ENCODE peak calls at places on chromosomes 11 and 22, in seven cellular contexts. U is HCT116, I is K562, Y is SK-N-SH, C is HepG2, M is H1, W is GM12878. Z is an unnamed sample.
A peak's percentile ranks its signal among the peaks of the same experiment; 100 is the strongest.

GRCh38 chr22:23533328-23533762 is 46.7 kb downstream of the IGLL1 start:
- DNase-seq in U (no peak), I (peak; percentile 76), Y (peak; percentile 84), C (peak; percentile 59), M (peak; percentile 53), W (no peak), Z (peak; percentile 68)

GRCh38 chr11:119055901-119056300 is 1.1 kb downstream of the HYOU1 start:
- DNase-seq in U (peak; percentile 42), I (no peak), Y (peak; percentile 64), C (peak; percentile 48), M (no peak), W (no peak), Z (no peak)

GRCh38 chr11:125433454-125434121 is 62.5 kb downstream of the FEZ1 start:
- DNase-seq in U (peak; percentile 62), I (peak; percentile 84), Y (peak; percentile 69), C (peak; percentile 15), M (no peak), W (no peak), Z (peak; percentile 70)

GRCh38 chr11:60615497-60615896 is 83.9 kb upstream of the MS4A8 start:
- DNase-seq in U (no peak), I (no peak), Y (no peak), C (no peak), M (no peak), W (no peak), Z (no peak)

GRCh38 chr11:122646549-122647340 is 8.8 kb upstream of the UBASH3B start:
- DNase-seq in U (no peak), I (no peak), Y (no peak), C (no peak), M (no peak), W (no peak), Z (no peak)

GRCh38 chr22:38727530-38728451 is 22.0 kb downstream of the GTPBP1 start:
- DNase-seq in U (no peak), I (no peak), Y (no peak), C (no peak), M (no peak), W (no peak), Z (no peak)

GRCh38 chr11:72223615-72224586 is 666 bp upstream of the INPPL1 start:
- DNase-seq in U (peak; percentile 8), I (peak; percentile 83), Y (peak; percentile 84), C (no peak), M (no peak), W (no peak), Z (no peak)

GRCh38 chr11:34653851-34654490 is 33.1 kb downstream of the EHF start:
- DNase-seq in U (peak; percentile 93), I (peak; percentile 66), Y (no peak), C (peak; percentile 92), M (no peak), W (no peak), Z (no peak)

GRCh38 chr11:75214411-75214821 is 26.2 kb upstream of the TPBGL start:
- DNase-seq in U (peak; percentile 48), I (peak; percentile 92), Y (peak; percentile 81), C (peak; percentile 82), M (peak; percentile 70), W (peak; percentile 7), Z (peak; percentile 91)

GRCh38 chr22:27542602-27543001 is 259.0 kb downstream of the MN1 start:
- DNase-seq in U (no peak), I (no peak), Y (no peak), C (no peak), M (no peak), W (no peak), Z (no peak)

GRCh38 chr11:76807206-76807875 is 24.2 kb downstream of the TSKU start:
- DNase-seq in U (no peak), I (peak; percentile 92), Y (peak; percentile 83), C (peak; percentile 68), M (no peak), W (no peak), Z (peak; percentile 77)

GRCh38 chr11:113262594-113262993 is 51.8 kb upstream of the TTC12 start:
- DNase-seq in U (no peak), I (no peak), Y (no peak), C (no peak), M (no peak), W (no peak), Z (no peak)

GRCh38 chr22:19523240-19524169 is 705 bp downstream of the CLDN5 start:
- DNase-seq in U (no peak), I (no peak), Y (peak; percentile 65), C (no peak), M (no peak), W (no peak), Z (no peak)

GRCh38 chr11:133382217-133382746 is 150.0 kb downstream of the OPCML start:
- DNase-seq in U (no peak), I (no peak), Y (no peak), C (no peak), M (no peak), W (no peak), Z (no peak)

GRCh38 chr11:95908826-95909225 is 15.1 kb downstream of the MTMR2 start:
- DNase-seq in U (no peak), I (no peak), Y (no peak), C (no peak), M (no peak), W (no peak), Z (no peak)

GRCh38 chr22:17260950-17261349 is 41.7 kb upstream of the ADA2 start:
- DNase-seq in U (no peak), I (no peak), Y (no peak), C (no peak), M (no peak), W (no peak), Z (no peak)

GRCh38 chr22:35394011-35394312 is 6.0 kb upstream of the MCM5 start:
- DNase-seq in U (no peak), I (no peak), Y (no peak), C (no peak), M (no peak), W (no peak), Z (no peak)
- H3K9ac ChIP-seq in U (no peak overlapping the region), I (no peak overlapping the region), Y (no peak overlapping the region), C (no peak overlapping the region), M (no peak overlapping the region), W (no peak overlapping the region), Z (no peak overlapping the region)

DNA sequence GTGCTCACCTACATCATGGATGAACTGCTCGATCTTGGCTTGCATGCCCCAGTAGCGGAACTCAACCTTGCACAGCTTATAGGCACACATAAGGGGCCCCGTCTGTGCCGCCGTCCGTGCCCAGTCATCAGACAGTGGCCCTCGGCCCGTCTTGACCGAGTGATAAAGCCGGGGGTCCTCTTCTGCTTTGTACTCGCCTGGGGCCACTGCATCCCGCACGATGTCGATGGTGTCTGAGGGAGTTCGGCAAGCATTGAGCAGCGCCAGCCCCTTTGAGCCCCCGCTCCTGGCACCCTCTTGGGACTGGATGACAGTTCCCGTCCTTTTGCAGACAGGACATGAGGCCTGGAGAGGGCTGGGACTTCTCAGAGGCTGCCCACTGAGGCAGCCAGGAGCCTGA is 3.3 kb downstream of the PITPNM1 start:
- DNase-seq in U (no peak), I (no peak), Y (no peak), C (no peak), M (no peak), W (no peak), Z (no peak)
- H3K4me1 ChIP-seq in U (peaks cover 25% of the 10 kb centered on the region), I (peaks cover 17% of the 10 kb centered on the region), Y (peaks cover 23% of the 10 kb centered on the region), C (peaks cover 22% of the 10 kb centered on the region), M (no peaks in the 10 kb centered on the region), W (peaks cover 19% of the 10 kb centered on the region), Z (peaks cover 37% of the 10 kb centered on the region)

GRCh38 chr22:25765801-25766200 is 23.8 kb downstream of the MYO18B start:
- DNase-seq in U (no peak), I (no peak), Y (no peak), C (no peak), M (no peak), W (no peak), Z (no peak)

GRCh38 chr22:25766418-25766817 is 24.4 kb downstream of the MYO18B start:
- DNase-seq in U (no peak), I (no peak), Y (no peak), C (no peak), M (no peak), W (no peak), Z (no peak)

GRCh38 chr22:25763239-25763777 is 21.3 kb downstream of the MYO18B start:
- DNase-seq in U (no peak), I (no peak), Y (no peak), C (no peak), M (no peak), W (no peak), Z (no peak)

GRCh38 chr22:25764270-25765015 is 22.5 kb downstream of the MYO18B start:
- DNase-seq in U (no peak), I (no peak), Y (peak; percentile 42), C (no peak), M (no peak), W (no peak), Z (no peak)

GRCh38 chr22:25765016-25765367 is 23.0 kb downstream of the MYO18B start:
- DNase-seq in U (no peak), I (no peak), Y (no peak), C (no peak), M (no peak), W (no peak), Z (no peak)
- TF ChIP-seq YY1 in U (no peak), I (no peak), Y (no peak), C (no peak), M (no peak), W (no peak), Z (no peak)

DNA sequence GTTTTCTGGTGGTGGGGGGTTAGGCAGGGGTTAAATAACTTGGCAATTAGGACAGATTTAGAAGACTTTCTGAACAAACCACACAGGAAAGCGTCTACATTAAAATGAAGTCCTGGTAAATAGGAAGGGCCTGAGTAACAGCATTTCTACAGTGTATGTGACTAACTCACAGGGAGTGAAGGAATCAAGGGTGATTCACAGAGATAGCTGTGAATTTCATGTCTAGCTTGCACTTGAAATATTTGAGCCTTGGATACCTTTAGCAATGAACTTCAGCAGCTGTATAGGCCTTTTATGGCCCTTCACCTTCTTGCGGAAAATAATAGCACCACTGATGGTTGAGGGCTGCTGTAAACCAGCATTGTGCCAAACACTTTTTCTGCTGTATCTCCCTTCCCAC is 26.1 kb upstream of the LDHA start:
- DNase-seq in U (no peak), I (no peak), Y (no peak), C (no peak), M (no peak), W (no peak), Z (no peak)
- H3K9ac ChIP-seq in U (no peak overlapping the region), I (no peak overlapping the region), Y (peak overlapping the region; percentile 6), C (no peak overlapping the region), M (no peak overlapping the region), W (no peak overlapping the region), Z (no peak overlapping the region)

GRCh38 chr11:20023082-20023426 is 137.2 kb downstream of the DBX1 start:
- DNase-seq in U (no peak), I (no peak), Y (no peak), C (no peak), M (no peak), W (no peak), Z (no peak)

GRCh38 chr11:20027546-20028014 is 132.7 kb downstream of the DBX1 start:
- DNase-seq in U (no peak), I (no peak), Y (no peak), C (no peak), M (no peak), W (no peak), Z (no peak)

GRCh38 chr11:20026629-20027545 is 133.4 kb downstream of the DBX1 start:
- DNase-seq in U (no peak), I (no peak), Y (no peak), C (no peak), M (peak; percentile 91), W (no peak), Z (peak; percentile 62)

GRCh38 chr11:20024172-20024935 is 135.9 kb downstream of the DBX1 start:
- DNase-seq in U (no peak), I (no peak), Y (no peak), C (no peak), M (no peak), W (no peak), Z (no peak)

GRCh38 chr11:20025331-20025840 is 134.9 kb downstream of the DBX1 start:
- DNase-seq in U (no peak), I (no peak), Y (no peak), C (no peak), M (no peak), W (no peak), Z (peak; percentile 44)
- H3K4me1 ChIP-seq in U (no peaks in the 10 kb centered on the region), I (no peaks in the 10 kb centered on the region), Y (peaks cover 47% of the 10 kb centered on the region), C (peaks cover 91% of the 10 kb centered on the region), M (peaks cover 56% of the 10 kb centered on the region), W (no peaks in the 10 kb centered on the region), Z (peaks cover 2% of the 10 kb centered on the region)

Z was measured in NT2/D1.